ENCODE peak calls at places on chromosomes 1 and 21, in four cellular contexts. K is breast epithelium, E is GDM1, M is fibroblast of lung. P is an unnamed sample.
A peak's percentile ranks its signal among the peaks of the same experiment; 100 is the strongest.

GRCh38 chr1:228194921-228195812 is 12.7 kb upstream of the OBSCN start:
- DNase-seq in K (no peak), M (no peak), E (no peak), P (no peak)

GRCh38 chr1:227889047-227889862 is 58.5 kb downstream of the WNT9A start:
- DNase-seq in K (no peak), E (no peak), M (no peak), P (no peak)

GRCh38 chr21:44426663-44427191 is 28.6 kb upstream of the LRRC3 start:
- DNase-seq in M (no peak), K (peak; percentile 40), E (no peak), P (no peak)

GRCh38 chr1:52914463-52914862 is 7.1 kb downstream of the ECHDC2 start:
- DNase-seq in E (no peak), M (no peak), K (no peak), P (no peak)

GRCh38 chr1:223543559-223543958 is 121.9 kb downstream of the CAPN8 start:
- DNase-seq in K (no peak), E (no peak), M (no peak), P (no peak)

GRCh38 chr1:59422921-59423575 is 126.2 kb downstream of the FGGY start:
- DNase-seq in K (peak; percentile 89), E (no peak), M (peak; percentile 80), P (peak; percentile 25)

GRCh38 chr1:2174348-2175054 is 20.1 kb downstream of the FAAP20 start:
- DNase-seq in E (no peak), K (no peak), M (peak; percentile 58), P (no peak)

GRCh38 chr1:39675220-39675619 is 3.3 kb upstream of the NT5C1A start:
- DNase-seq in K (no peak), E (no peak), M (no peak), P (no peak)

GRCh38 chr1:237043846-237044636 is 2.1 kb downstream of the RYR2 start:
- DNase-seq in K (no peak), M (no peak), E (no peak), P (no peak)

GRCh38 chr1:19704247-19705113 is 39.8 kb downstream of the HTR6 start:
- DNase-seq in E (no peak), M (peak; percentile 68), K (peak; percentile 83), P (peak; percentile 9)

GRCh38 chr1:38815903-38816627 is 43.5 kb downstream of the RRAGC start:
- DNase-seq in K (no peak), M (no peak), E (peak; percentile 27), P (no peak)

GRCh38 chr1:203216274-203217138 is 13.0 kb downstream of the CHIT1 start:
- DNase-seq in M (peak; percentile 75), K (no peak), E (peak; percentile 63), P (peak; percentile 83)

GRCh38 chr1:161089251-161089924 is at the start of gene NECTIN4:
- DNase-seq in E (no peak), K (peak; percentile 91), M (no peak), P (no peak)

GRCh38 chr1:31944205-31945089 is 6.3 kb upstream of the PTP4A2 start:
- DNase-seq in E (peak; percentile 94), M (peak; percentile 96), K (peak; percentile 54), P (no peak)

GRCh38 chr1:203278087-203278884 is 27.0 kb upstream of the BTG2 start:
- DNase-seq in K (peak; percentile 91), E (no peak), M (peak; percentile 79), P (peak; percentile 49)

GRCh38 chr1:205074084-205074483 is 10.2 kb downstream of the TMEM81 start:
- DNase-seq in E (no peak), M (no peak), K (no peak), P (no peak)

GRCh38 chr1:25556791-25557476 is 13.5 kb downstream of the LDLRAP1 start:
- DNase-seq in M (peak; percentile 57), E (peak; percentile 58), K (no peak), P (no peak)

GRCh38 chr1:183493540-183494245 is 21.4 kb downstream of the SMG7 start:
- DNase-seq in K (no peak), M (no peak), E (no peak), P (no peak)

GRCh38 chr1:95309031-95309459 is 75.0 kb downstream of the RWDD3 start:
- DNase-seq in M (peak; percentile 67), K (no peak), E (no peak), P (peak; percentile 75)

GRCh38 chr1:37274896-37275631 is 199.3 kb upstream of the ZC3H12A start:
- DNase-seq in E (no peak), K (no peak), M (no peak), P (no peak)

GRCh38 chr1:81803423-81804103 is 2.8 kb downstream of the ADGRL2 start:
- DNase-seq in K (no peak), M (peak; percentile 47), E (no peak), P (peak; percentile 47)

GRCh38 chr1:203428981-203429599 is 46.5 kb upstream of the PRELP start:
- DNase-seq in M (no peak), E (no peak), K (no peak), P (no peak)